ENCODE peak calls at places on chromosomes 11 and 22, in seven cellular contexts. N is DMS153; A is activated CD4-positive, alpha-beta memory T cell treated with anti-CD3 and anti-CD28 coated beads, Interleukin-2, amount 10 ng/mL, durations not matched to agents 7 days and 5 days; P is spleen; Z is A549; O is substantia nigra; T is brain microvascular endothelial cell. F is an unnamed sample.

GRCh38 chr22:20889904-20890303 is 27.3 kb upstream of the CRKL start:
- DNase-seq in Z (no peak), N (no peak), T (no peak), A (no peak), P (no peak), O (no peak), F (peak; percentile 3)

GRCh38 chr11:30553521-30554110 is 32.5 kb downstream of the MPPED2 start:
- DNase-seq in T (no peak), A (no peak), O (no peak), Z (no peak), N (no peak), P (no peak), F (no peak)

GRCh38 chr11:134756811-134757540 is 344.9 kb upstream of the B3GAT1 start:
- DNase-seq in P (peak; percentile 47), N (no peak), O (no peak), T (no peak), Z (no peak), A (no peak), F (no peak)

GRCh38 chr11:33615751-33616150 is 84.9 kb downstream of the C11orf91 start:
- DNase-seq in A (no peak), Z (no peak), P (no peak), O (no peak), N (no peak), T (no peak), F (no peak)

GRCh38 chr11:114501901-114502300 is 57.8 kb downstream of the NXPE1 start:
- DNase-seq in A (no peak), P (no peak), O (no peak), T (no peak), Z (no peak), N (no peak), F (no peak)

GRCh38 chr11:12179019-12179418 is 68.6 kb downstream of the MICAL2 start:
- DNase-seq in P (no peak), N (peak; percentile 17), T (no peak), O (no peak), A (no peak), Z (no peak), F (no peak)

GRCh38 chr11:96257972-96258951 is 84.7 kb downstream of the MAML2 start:
- DNase-seq in N (no peak), Z (no peak), T (no peak), A (peak; percentile 55), P (no peak), O (no peak), F (no peak)

GRCh38 chr11:134008593-134008992 is 51.8 kb upstream of the IGSF9B start:
- DNase-seq in T (no peak), A (no peak), Z (no peak), O (no peak), N (no peak), P (no peak), F (no peak)

GRCh38 chr11:39374963-39375698 is 2084.3 kb downstream of the LRRC4C start:
- DNase-seq in Z (peak; percentile 22), T (no peak), A (no peak), P (no peak), N (no peak), O (no peak), F (no peak)

GRCh38 chr11:100442017-100442416 is 245.1 kb upstream of the ARHGAP42 start:
- DNase-seq in N (no peak), A (no peak), P (no peak), Z (no peak), T (no peak), O (no peak), F (no peak)

GRCh38 chr22:49663311-49663711 is 164.4 kb downstream of the BRD1 start:
- DNase-seq in O (no peak), T (no peak), A (no peak), Z (no peak), P (no peak), N (no peak), F (peak; percentile 65)

GRCh38 chr22:33579448-33580093 is 340.7 kb downstream of the LARGE1 start:
- DNase-seq in T (peak; percentile 58), P (no peak), N (peak; percentile 19), Z (peak; percentile 68), A (peak; percentile 24), O (no peak), F (peak; percentile 74)

GRCh38 chr11:126468102-126468521 is 112.6 kb downstream of the ST3GAL4 start:
- DNase-seq in A (no peak), N (no peak), Z (no peak), P (peak; percentile 86), T (no peak), O (no peak), F (no peak)

GRCh38 chr11:28581286-28582242 is 473.4 kb downstream of the METTL15 start:
- DNase-seq in N (no peak), A (no peak), P (no peak), O (no peak), Z (no peak), T (peak; percentile 42), F (no peak)

GRCh38 chr22:26592368-26593015 is 2.6 kb upstream of the TPST2 start:
- DNase-seq in N (peak; percentile 44), P (peak; percentile 87), Z (no peak), O (no peak), T (no peak), A (peak; percentile 80), F (no peak)

GRCh38 chr11:4072668-4073285 is 21.8 kb upstream of the RRM1 start:
- DNase-seq in A (peak; percentile 51), N (peak; percentile 73), Z (peak; percentile 80), O (no peak), P (no peak), T (peak; percentile 57), F (no peak)

GRCh38 chr22:26660961-26661578 is 3.7 kb downstream of the MIAT start:
- DNase-seq in O (no peak), N (peak; percentile 35), A (no peak), T (no peak), Z (no peak), P (peak; percentile 41), F (no peak)

GRCh38 chr11:116719102-116719501 is 53.7 kb downstream of the BUD13 start:
- DNase-seq in A (no peak), N (no peak), P (no peak), Z (no peak), O (no peak), T (no peak), F (no peak)

GRCh38 chr11:63804259-63804658 is 9.0 kb upstream of the SPINDOC start:
- DNase-seq in A (no peak), O (no peak), Z (no peak), T (no peak), P (no peak), N (no peak), F (no peak)

GRCh38 chr22:29581799-29582198 is 886 bp upstream of the NIPSNAP1 start:
- DNase-seq in O (no peak), Z (no peak), P (no peak), T (no peak), A (no peak), N (peak; percentile 78), F (no peak)

F was measured in kidney.